ENCODE peak calls at places on chromosomes 3 and 15, in six cellular contexts. One of them, this sample, is unnamed.
A peak's percentile ranks its signal among the peaks of the same experiment; 100 is the strongest.

GRCh38 chr3:172213168-172213567 is 173.8 kb downstream of the FNDC3B start:
- DNase-seq in neuronal stem cell: no peak
- DNase-seq in trophoblast cell: peak; percentile 74
- DNase-seq in mesenchymal stem cell: peak; percentile 67
- DNase-seq in H1: no peak
- DNase-seq in IMR-90: peak; percentile 81
- DNase-seq in this sample: no peak

GRCh38 chr3:152026033-152026556 is 152.7 kb downstream of the SUCNR1 start:
- DNase-seq in H1: no peak
- DNase-seq in IMR-90: peak; percentile 89
- DNase-seq in mesenchymal stem cell: peak; percentile 82
- DNase-seq in neuronal stem cell: no peak
- DNase-seq in trophoblast cell: peak; percentile 36
- DNase-seq in this sample: no peak

GRCh38 chr3:182739619-182740018 is 53.7 kb upstream of the ATP11B start:
- DNase-seq in IMR-90: peak; percentile 75
- DNase-seq in H1: no peak
- DNase-seq in mesenchymal stem cell: no peak
- DNase-seq in trophoblast cell: no peak
- DNase-seq in neuronal stem cell: no peak
- DNase-seq in this sample: peak; percentile 36

GRCh38 chr3:71724584-71725278 is 471 bp downstream of the EIF4E3 start:
- DNase-seq in mesenchymal stem cell: peak; percentile 25
- DNase-seq in H1: peak; percentile 67
- DNase-seq in trophoblast cell: no peak
- DNase-seq in IMR-90: no peak
- DNase-seq in neuronal stem cell: peak; percentile 24
- DNase-seq in this sample: no peak

GRCh38 chr3:72767927-72768880 is 80.0 kb downstream of the SHQ1 start:
- DNase-seq in IMR-90: no peak
- DNase-seq in neuronal stem cell: peak; percentile 9
- DNase-seq in mesenchymal stem cell: no peak
- DNase-seq in H1: no peak
- DNase-seq in trophoblast cell: no peak
- DNase-seq in this sample: peak; percentile 84

GRCh38 chr15:70260096-70260495 is 162.4 kb upstream of the TLE3 start:
- DNase-seq in neuronal stem cell: no peak
- DNase-seq in H1: no peak
- DNase-seq in mesenchymal stem cell: no peak
- DNase-seq in trophoblast cell: no peak
- DNase-seq in IMR-90: no peak
- DNase-seq in this sample: no peak

GRCh38 chr3:86245360-86245759 is 745.6 kb downstream of the VGLL3 start:
- DNase-seq in trophoblast cell: no peak
- DNase-seq in neuronal stem cell: no peak
- DNase-seq in mesenchymal stem cell: no peak
- DNase-seq in H1: no peak
- DNase-seq in IMR-90: no peak
- DNase-seq in this sample: peak; percentile 23

GRCh38 chr3:120850326-120851295 is 57.4 kb upstream of the STXBP5L start:
- DNase-seq in mesenchymal stem cell: no peak
- DNase-seq in IMR-90: no peak
- DNase-seq in trophoblast cell: no peak
- DNase-seq in H1: no peak
- DNase-seq in neuronal stem cell: no peak
- DNase-seq in this sample: no peak

GRCh38 chr3:8627949-8628348 is 16.6 kb downstream of the SSUH2 start:
- DNase-seq in H1: no peak
- DNase-seq in mesenchymal stem cell: no peak
- DNase-seq in IMR-90: no peak
- DNase-seq in neuronal stem cell: no peak
- DNase-seq in trophoblast cell: no peak
- DNase-seq in this sample: no peak

GRCh38 chr15:95610945-95611344 is 719.6 kb upstream of the NR2F2 start:
- DNase-seq in trophoblast cell: no peak
- DNase-seq in IMR-90: no peak
- DNase-seq in mesenchymal stem cell: no peak
- DNase-seq in neuronal stem cell: peak; percentile 43
- DNase-seq in H1: no peak
- DNase-seq in this sample: no peak

GRCh38 chr15:63494406-63494805 is 10.0 kb upstream of the USP3 start:
- DNase-seq in neuronal stem cell: no peak
- DNase-seq in trophoblast cell: no peak
- DNase-seq in mesenchymal stem cell: no peak
- DNase-seq in H1: no peak
- DNase-seq in IMR-90: no peak
- DNase-seq in this sample: no peak

GRCh38 chr3:120177151-120177550 is 82.9 kb upstream of the GSK3B start:
- DNase-seq in H1: no peak
- DNase-seq in trophoblast cell: peak; percentile 51
- DNase-seq in neuronal stem cell: no peak
- DNase-seq in mesenchymal stem cell: peak; percentile 85
- DNase-seq in IMR-90: peak; percentile 81
- DNase-seq in this sample: peak; percentile 97

GRCh38 chr15:23566070-23567050 is 886 bp downstream of the MKRN3 start:
- DNase-seq in trophoblast cell: peak; percentile 90
- DNase-seq in mesenchymal stem cell: no peak
- DNase-seq in IMR-90: no peak
- DNase-seq in H1: no peak
- DNase-seq in neuronal stem cell: no peak
- DNase-seq in this sample: no peak

GRCh38 chr3:64029287-64029686 is 6.0 kb upstream of the PSMD6 start:
- DNase-seq in H1: no peak
- DNase-seq in trophoblast cell: no peak
- DNase-seq in IMR-90: no peak
- DNase-seq in neuronal stem cell: no peak
- DNase-seq in mesenchymal stem cell: no peak
- DNase-seq in this sample: no peak

GRCh38 chr3:12178091-12178820 is 19.5 kb upstream of the TIMP4 start:
- DNase-seq in H1: no peak
- DNase-seq in IMR-90: peak; percentile 58
- DNase-seq in trophoblast cell: no peak
- DNase-seq in mesenchymal stem cell: peak; percentile 72
- DNase-seq in neuronal stem cell: no peak
- DNase-seq in this sample: peak; percentile 10

GRCh38 chr3:149378420-149379388 is 1.3 kb upstream of the TM4SF1 start:
- DNase-seq in IMR-90: no peak
- DNase-seq in trophoblast cell: no peak
- DNase-seq in neuronal stem cell: no peak
- DNase-seq in H1: no peak
- DNase-seq in mesenchymal stem cell: no peak
- DNase-seq in this sample: no peak

DNA sequence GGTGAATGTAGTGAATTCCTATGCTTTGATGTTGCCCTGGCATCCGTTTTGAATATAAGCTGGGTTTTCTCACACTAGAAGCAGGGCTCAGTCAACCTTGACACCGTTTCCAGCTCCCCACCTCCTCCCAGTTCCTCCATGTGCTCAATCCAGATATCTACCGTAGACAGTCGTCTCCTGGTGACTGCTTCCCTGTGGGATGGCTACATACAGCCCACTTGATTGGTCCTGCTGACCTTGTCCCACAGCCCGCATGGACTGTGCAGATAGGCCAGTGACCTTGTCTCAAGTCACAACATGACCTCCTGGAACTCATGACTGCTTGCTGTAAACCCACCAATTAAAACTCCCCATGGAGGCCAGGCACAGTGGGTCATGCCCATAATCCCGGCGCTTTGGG is 8.1 kb downstream of the SEMA7A start:
- DNase-seq in mesenchymal stem cell: no peak
- DNase-seq in H1: no peak
- DNase-seq in trophoblast cell: no peak
- DNase-seq in neuronal stem cell: no peak
- DNase-seq in IMR-90: no peak
- DNase-seq in this sample: no peak
- H2BK120ac ChIP-seq in mesenchymal stem cell: no peak overlapping the region
- H2BK120ac ChIP-seq in H1: no peak overlapping the region
- H2BK120ac ChIP-seq in trophoblast cell: no peak overlapping the region
- H2BK120ac ChIP-seq in neuronal stem cell: no peak overlapping the region
- H2BK120ac ChIP-seq in IMR-90: peak overlapping the region; percentile 12
- H2BK120ac ChIP-seq in this sample: no peak overlapping the region

DNA sequence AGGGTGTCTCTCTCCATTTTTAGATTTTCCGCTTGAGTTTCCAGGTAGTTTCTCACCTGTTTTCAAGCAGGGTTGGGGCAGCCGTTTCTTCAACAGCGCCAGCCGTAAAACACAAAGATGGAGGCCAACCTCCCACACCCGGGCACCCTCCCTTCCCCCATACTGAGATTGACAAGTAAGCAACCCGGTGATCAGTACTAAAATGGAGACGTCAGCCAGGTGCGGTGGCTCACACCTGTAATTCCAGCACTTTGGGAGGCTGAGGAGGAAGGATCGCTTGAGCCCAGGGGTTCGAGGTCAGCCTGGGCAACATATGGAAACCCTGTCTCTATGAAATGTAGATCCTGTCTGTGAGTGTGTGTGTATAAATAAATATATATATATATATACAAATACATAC is 903 bp upstream of the ZSCAN2 start:
- DNase-seq in trophoblast cell: no peak
- DNase-seq in neuronal stem cell: no peak
- DNase-seq in mesenchymal stem cell: no peak
- DNase-seq in H1: no peak
- DNase-seq in IMR-90: no peak
- DNase-seq in this sample: no peak
- H3K4me3 ChIP-seq in trophoblast cell: no peak overlapping the region
- H3K4me3 ChIP-seq in neuronal stem cell: no peak overlapping the region
- H3K4me3 ChIP-seq in mesenchymal stem cell: peak overlapping the region; percentile 87
- H3K4me3 ChIP-seq in H1: no peak overlapping the region
- H3K4me3 ChIP-seq in IMR-90: no peak overlapping the region
- H3K4me3 ChIP-seq in this sample: no peak overlapping the region

GRCh38 chr3:123262868-123263267 is 61.1 kb downstream of the SEC22A start:
- DNase-seq in trophoblast cell: no peak
- DNase-seq in neuronal stem cell: no peak
- DNase-seq in H1: no peak
- DNase-seq in mesenchymal stem cell: no peak
- DNase-seq in IMR-90: no peak
- DNase-seq in this sample: no peak

GRCh38 chr3:123258811-123259420 is 57.2 kb downstream of the SEC22A start:
- DNase-seq in mesenchymal stem cell: peak; percentile 68
- DNase-seq in neuronal stem cell: no peak
- DNase-seq in H1: no peak
- DNase-seq in trophoblast cell: no peak
- DNase-seq in IMR-90: peak; percentile 69
- DNase-seq in this sample: no peak

GRCh38 chr3:123261666-123262065 is 59.9 kb downstream of the SEC22A start:
- DNase-seq in IMR-90: no peak
- DNase-seq in neuronal stem cell: no peak
- DNase-seq in H1: no peak
- DNase-seq in trophoblast cell: no peak
- DNase-seq in mesenchymal stem cell: no peak
- DNase-seq in this sample: no peak

GRCh38 chr3:123258359-123258758 is 56.6 kb downstream of the SEC22A start:
- DNase-seq in mesenchymal stem cell: no peak
- DNase-seq in H1: no peak
- DNase-seq in trophoblast cell: no peak
- DNase-seq in IMR-90: no peak
- DNase-seq in neuronal stem cell: no peak
- DNase-seq in this sample: no peak

DNA sequence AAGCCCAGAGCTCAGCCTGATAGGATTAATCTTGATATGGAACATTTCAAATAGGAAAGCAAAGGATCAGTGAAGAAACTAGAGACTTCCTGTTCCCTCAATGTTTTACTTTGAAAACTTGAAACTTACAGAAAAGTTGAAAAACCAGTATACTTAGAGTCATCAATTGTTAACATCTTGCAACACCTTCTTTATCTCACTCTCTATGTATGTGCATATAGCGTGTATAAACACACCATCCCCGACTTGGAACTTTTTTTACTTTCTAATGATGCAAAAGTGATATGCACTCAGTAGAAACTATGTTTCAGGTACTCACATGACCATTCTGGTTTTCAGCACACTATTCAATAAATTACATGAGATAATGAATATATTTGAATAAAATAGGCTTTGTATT is 60.5 kb downstream of the SEC22A start:
- DNase-seq in neuronal stem cell: no peak
- DNase-seq in H1: no peak
- DNase-seq in trophoblast cell: no peak
- DNase-seq in IMR-90: no peak
- DNase-seq in mesenchymal stem cell: no peak
- DNase-seq in this sample: no peak
- H3K9ac ChIP-seq in neuronal stem cell: no peak overlapping the region
- H3K9ac ChIP-seq in H1: no peak overlapping the region
- H3K9ac ChIP-seq in trophoblast cell: no peak overlapping the region
- H3K9ac ChIP-seq in IMR-90: no peak overlapping the region
- H3K9ac ChIP-seq in mesenchymal stem cell: no peak overlapping the region
- H3K9ac ChIP-seq in this sample: no peak overlapping the region

DNA sequence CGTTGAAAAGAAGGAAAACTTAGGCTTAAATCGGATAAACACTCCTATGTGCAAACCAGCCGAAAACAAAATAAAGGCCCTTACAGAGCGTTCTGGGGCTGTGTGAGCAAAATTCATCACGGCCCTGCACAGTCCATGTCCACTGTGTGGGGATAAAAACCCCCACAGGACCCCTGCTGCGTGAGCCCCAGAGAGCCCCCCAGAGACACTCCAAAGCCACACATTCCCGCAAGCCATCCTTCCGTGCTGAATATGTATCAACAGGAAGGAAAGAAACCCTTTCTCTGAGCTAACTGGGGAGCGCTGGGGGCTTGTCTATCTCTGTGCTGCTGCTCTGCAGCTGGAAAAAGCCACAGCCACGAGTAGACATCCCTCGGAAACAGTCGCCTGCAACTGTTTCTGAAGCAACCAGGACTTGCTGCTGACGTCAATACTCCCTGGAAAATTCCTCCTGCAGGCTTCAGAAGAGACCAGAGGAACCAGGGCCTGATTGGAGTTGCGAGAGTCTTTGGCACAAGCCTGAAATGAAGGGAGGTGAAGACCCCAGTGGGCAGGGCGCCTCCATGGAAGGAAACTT is 72.6 kb downstream of the NUP210 start:
- DNase-seq in IMR-90: peak; percentile 49
- DNase-seq in mesenchymal stem cell: peak; percentile 81
- DNase-seq in H1: peak; percentile 61
- DNase-seq in neuronal stem cell: no peak
- DNase-seq in trophoblast cell: no peak
- DNase-seq in this sample: peak; percentile 79
- H2BK120ac ChIP-seq in IMR-90: no peak overlapping the region
- H2BK120ac ChIP-seq in mesenchymal stem cell: no peak overlapping the region
- H2BK120ac ChIP-seq in H1: peak overlapping the region; percentile 11
- H2BK120ac ChIP-seq in neuronal stem cell: no peak overlapping the region
- H2BK120ac ChIP-seq in trophoblast cell: no peak overlapping the region
- H2BK120ac ChIP-seq in this sample: no peak overlapping the region

GRCh38 chr15:55197719-55198118 is 978 bp upstream of the RSL24D1 start:
- DNase-seq in mesenchymal stem cell: no peak
- DNase-seq in trophoblast cell: no peak
- DNase-seq in IMR-90: no peak
- DNase-seq in H1: no peak
- DNase-seq in neuronal stem cell: no peak
- DNase-seq in this sample: no peak
- H3K4me3 ChIP-seq in mesenchymal stem cell: peak overlapping the region; percentile 97
- H3K4me3 ChIP-seq in trophoblast cell: no peak overlapping the region
- H3K4me3 ChIP-seq in IMR-90: peak overlapping the region; percentile 80
- H3K4me3 ChIP-seq in H1: peak overlapping the region; percentile 100
- H3K4me3 ChIP-seq in neuronal stem cell: no peak overlapping the region
- H3K4me3 ChIP-seq in this sample: peak overlapping the region; percentile 87

GRCh38 chr3:42980209-42980608 is 1.1 kb downstream of the GASK1A start:
- DNase-seq in neuronal stem cell: no peak
- DNase-seq in mesenchymal stem cell: no peak
- DNase-seq in H1: no peak
- DNase-seq in IMR-90: no peak
- DNase-seq in trophoblast cell: no peak
- DNase-seq in this sample: no peak
- H3K9ac ChIP-seq in neuronal stem cell: no peak overlapping the region
- H3K9ac ChIP-seq in mesenchymal stem cell: no peak overlapping the region
- H3K9ac ChIP-seq in H1: no peak overlapping the region
- H3K9ac ChIP-seq in IMR-90: no peak overlapping the region
- H3K9ac ChIP-seq in trophoblast cell: no peak overlapping the region
- H3K9ac ChIP-seq in this sample: no peak overlapping the region

This sample was measured in mesendoderm.